ENCODE peak calls at places on chromosomes 7 and 10, in four cellular contexts. Y is GM23338, X is GM12891, K is GM12878. E is an unnamed sample.

GRCh38 chr10:13016413-13016812 is 14.9 kb upstream of the CCDC3 start:
- DNase-seq in Y (peak; percentile 12), X (no peak), K (no peak), E (no peak)

GRCh38 chr7:85025312-85025756 is 161.5 kb downstream of the SEMA3D start:
- DNase-seq in Y (no peak), X (no peak), K (no peak), E (no peak)

GRCh38 chr7:135706038-135706742 is 21.8 kb downstream of the SLC13A4 start:
- DNase-seq in Y (no peak), X (no peak), K (no peak), E (no peak)

GRCh38 chr7:28823582-28823981 is 134.5 kb downstream of the TRIL start:
- DNase-seq in Y (no peak), X (no peak), K (no peak), E (no peak)

GRCh38 chr10:3781458-3782098 is 3.4 kb downstream of the KLF6 start:
- DNase-seq in Y (no peak), X (no peak), K (no peak), E (no peak)

GRCh38 chr10:29804025-29804852 is 169.5 kb upstream of the SVIL start:
- DNase-seq in Y (no peak), X (no peak), K (no peak), E (no peak)

GRCh38 chr10:50624866-50625491 is 1.2 kb upstream of the SGMS1 start:
- DNase-seq in Y (peak; percentile 84), X (peak; percentile 71), K (no peak), E (peak; percentile 84)

GRCh38 chr7:112572669-112573301 is 92.0 kb downstream of the LSMEM1 start:
- DNase-seq in Y (no peak), X (no peak), K (no peak), E (no peak)

GRCh38 chr10:91909178-91909677 is at the start of gene FGFBP3:
- DNase-seq in Y (peak; percentile 85), X (no peak), K (no peak), E (no peak)

GRCh38 chr7:19491821-19492452 is 216.9 kb downstream of the POLR1F start:
- DNase-seq in Y (peak; percentile 61), X (no peak), K (no peak), E (no peak)

GRCh38 chr10:132889091-132889490 is 53.3 kb downstream of the CFAP46 start:
- DNase-seq in Y (no peak), X (no peak), K (no peak), E (peak; percentile 61)

GRCh38 chr10:60032723-60033122 is 126.4 kb upstream of the CCDC6 start:
- DNase-seq in Y (peak; percentile 60), X (peak; percentile 12), K (peak; percentile 23), E (no peak)

GRCh38 chr7:553637-554111 is 34.0 kb upstream of the PDGFA start:
- DNase-seq in Y (no peak), X (no peak), K (no peak), E (no peak)

GRCh38 chr10:128125944-128126764 is at the start of gene MKI67:
- DNase-seq in Y (peak; percentile 97), X (peak; percentile 86), K (peak; percentile 71), E (peak; percentile 86)

GRCh38 chr7:126574838-126575250 is 677.9 kb downstream of the GRM8 start:
- DNase-seq in Y (peak; percentile 23), X (no peak), K (no peak), E (no peak)

GRCh38 chr7:69196593-69196992 is 401.7 kb upstream of the AUTS2 start:
- DNase-seq in Y (no peak), X (no peak), K (no peak), E (no peak)

GRCh38 chr10:86189891-86190290 is 176.7 kb downstream of the GRID1 start:
- DNase-seq in Y (no peak), X (no peak), K (no peak), E (peak; percentile 26)

GRCh38 chr10:33460461-33461294 is 126.2 kb upstream of the NRP1 start:
- DNase-seq in Y (no peak), X (no peak), K (no peak), E (no peak)

GRCh38 chr10:44261710-44262455 is 123.0 kb downstream of the CXCL12 start:
- DNase-seq in Y (no peak), X (no peak), K (peak; percentile 55), E (no peak)

GRCh38 chr10:117980216-117980615 is 66.5 kb downstream of the RAB11FIP2 start:
- DNase-seq in Y (no peak), X (no peak), K (no peak), E (no peak)

GRCh38 chr7:105450177-105450861 is 61.6 kb upstream of the SRPK2 start:
- DNase-seq in Y (no peak), X (no peak), K (no peak), E (no peak)

GRCh38 chr10:97499561-97500296 is 1.0 kb downstream of the UBTD1 start:
- DNase-seq in Y (peak; percentile 35), X (no peak), K (no peak), E (peak; percentile 88)

GRCh38 chr7:147245274-147245673 is 1128.7 kb downstream of the CNTNAP2 start:
- DNase-seq in Y (peak; percentile 71), X (peak; percentile 12), K (no peak), E (no peak)

GRCh38 chr7:106535234-106536026 is 125.5 kb downstream of the CCDC71L start:
- DNase-seq in Y (no peak), X (no peak), K (no peak), E (no peak)

GRCh38 chr10:629186-629998 is 60.1 kb downstream of the DIP2C start:
- DNase-seq in Y (no peak), X (no peak), K (no peak), E (no peak)

GRCh38 chr7:80699030-80699638 is 60.7 kb downstream of the CD36 start:
- DNase-seq in Y (peak; percentile 77), X (no peak), K (no peak), E (no peak)

GRCh38 chr10:86752311-86752710 is 4.1 kb upstream of the BMPR1A start:
- DNase-seq in Y (no peak), X (no peak), K (no peak), E (no peak)

GRCh38 chr10:119832956-119833355 is 39.7 kb downstream of the MCMBP start:
- DNase-seq in Y (no peak), X (no peak), K (no peak), E (no peak)

GRCh38 chr10:22570733-22571430 is 143.5 kb downstream of the PIP4K2A start:
- DNase-seq in Y (no peak), X (no peak), K (no peak), E (no peak)

GRCh38 chr7:96205665-96206064 is 116.2 kb downstream of the SLC25A13 start:
- DNase-seq in Y (no peak), X (no peak), K (no peak), E (no peak)

GRCh38 chr7:8295638-8296361 is 33.8 kb upstream of the ICA1 start:
- DNase-seq in Y (peak; percentile 96), X (peak; percentile 37), K (peak; percentile 43), E (no peak)

GRCh38 chr10:11114251-11114650 is 96.6 kb downstream of the CELF2 start:
- DNase-seq in Y (no peak), X (no peak), K (no peak), E (no peak)

GRCh38 chr7:54858008-54858692 is 99.1 kb upstream of the SEC61G start:
- DNase-seq in Y (peak; percentile 28), X (no peak), K (no peak), E (no peak)

GRCh38 chr10:68516766-68517165 is 10.6 kb downstream of the SLC25A16 start:
- DNase-seq in Y (no peak), X (no peak), K (no peak), E (no peak)

GRCh38 chr7:20777377-20778062 is 9.2 kb downstream of the SP8 start:
- DNase-seq in Y (peak; percentile 60), X (no peak), K (no peak), E (no peak)

GRCh38 chr7:121744877-121745276 is 128.1 kb upstream of the PTPRZ1 start:
- DNase-seq in Y (no peak), X (no peak), K (no peak), E (no peak)

GRCh38 chr7:151028131-151028947 is at the start of gene ABCB8:
- DNase-seq in Y (peak; percentile 98), X (peak; percentile 99), K (peak; percentile 98), E (peak; percentile 99)

GRCh38 chr10:98196985-98197384 is 62.5 kb downstream of the R3HCC1L start:
- DNase-seq in Y (no peak), X (no peak), K (no peak), E (no peak)

GRCh38 chr7:140734096-140734495 is 37.6 kb downstream of the NDUFB2 start:
- DNase-seq in Y (no peak), X (no peak), K (no peak), E (no peak)

GRCh38 chr7:140035400-140036223 is 27.1 kb downstream of the PARP12 start:
- DNase-seq in Y (no peak), X (no peak), K (no peak), E (no peak)

GRCh38 chr10:89351402-89352038 is 23.7 kb downstream of the IFIT3 start:
- DNase-seq in Y (no peak), X (no peak), K (peak; percentile 82), E (no peak)

GRCh38 chr10:89352802-89353201 is 25.0 kb downstream of the IFIT3 start:
- DNase-seq in Y (no peak), X (no peak), K (no peak), E (no peak)

GRCh38 chr10:89348458-89348857 is 20.7 kb downstream of the IFIT3 start:
- DNase-seq in Y (no peak), X (no peak), K (no peak), E (no peak)

GRCh38 chr10:89355373-89355772 is 22.5 kb upstream of the IFIT1B start:
- DNase-seq in Y (no peak), X (no peak), K (no peak), E (no peak)

GRCh38 chr10:89352039-89352597 is 24.3 kb downstream of the IFIT3 start:
- DNase-seq in Y (no peak), X (no peak), K (no peak), E (no peak)
- TF ChIP-seq POLR2AphosphoS5 in Y (no peak), X (no peak), K (no peak), E (no peak)

DNA sequence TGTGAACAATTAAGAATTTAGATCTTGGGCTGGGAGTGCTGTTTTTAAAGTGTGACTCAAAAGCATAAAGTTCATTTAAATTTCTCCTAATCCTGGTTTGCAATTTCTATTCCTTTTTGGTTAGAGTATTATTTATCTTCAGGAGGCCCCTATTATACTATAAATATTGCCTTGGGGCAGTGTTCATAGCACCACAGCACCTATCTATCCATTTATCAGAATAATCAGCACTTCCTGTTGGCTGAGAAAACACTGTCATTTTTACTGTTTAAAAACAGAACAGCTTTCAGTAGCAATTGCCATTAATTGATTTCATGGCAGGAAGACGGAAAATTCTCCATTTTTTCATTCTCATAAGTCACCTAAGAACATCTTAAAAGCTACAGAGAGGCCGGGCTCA is 111.4 kb downstream of the KIAA1217 start:
- DNase-seq in Y (no peak), X (no peak), K (no peak), E (no peak)
- TF ChIP-seq POLR2AphosphoS5 in Y (no peak), X (no peak), K (no peak), E (no peak)

GRCh38 chr7:131687296-131687695 is 130.9 kb upstream of the PODXL start:
- DNase-seq in Y (no peak), X (no peak), K (no peak), E (no peak)
- TF ChIP-seq POLR2AphosphoS5 in Y (no peak), X (no peak), K (no peak), E (no peak)

DNA sequence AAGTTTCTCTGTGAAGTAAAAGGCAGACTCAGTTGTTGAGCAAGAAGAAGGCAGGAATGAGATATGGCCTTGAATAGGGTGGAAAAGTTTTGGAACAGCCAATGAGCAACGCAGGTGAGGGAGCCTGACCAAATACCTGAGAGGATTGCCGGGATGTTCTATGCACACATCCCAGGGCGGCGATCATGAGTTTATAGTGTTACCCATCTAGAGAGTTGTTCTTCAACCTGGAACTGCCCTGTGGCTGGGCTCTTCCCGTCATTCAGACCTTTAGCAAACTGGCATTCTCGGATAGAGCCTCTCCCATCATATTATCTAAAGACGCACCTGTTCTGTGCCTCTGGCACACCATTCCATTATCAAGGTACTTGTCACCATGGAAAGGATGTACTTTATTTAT is 103.0 kb upstream of the KIF5B start:
- DNase-seq in Y (no peak), X (no peak), K (no peak), E (no peak)
- TF ChIP-seq POLR2AphosphoS5 in Y (no peak), X (no peak), K (no peak), E (no peak)